ENCODE peak calls at places on chromosomes 11 and 22, in seven cellular contexts. E is uterus, U is heart left ventricle, A is adrenal gland, S is vagina, B is H1, T is ovary. C is an unnamed sample. For H3K4me1, the result is how much of the 10 kb centered on the place peaks cover.

GRCh38 chr11:112255075-112255739 is 5.5 kb downstream of the PLET1 start:
- DNase-seq in B (no peak), E (no peak), A (peak), S (no peak), U (no peak), T (no peak), C (peak)

GRCh38 chr22:48783821-48784266 is 1043.8 kb downstream of the BRD1 start:
- DNase-seq in S (peak), T (no peak), U (no peak), B (no peak), A (no peak), E (no peak), C (no peak)

GRCh38 chr11:43547411-43547718 is 133.2 kb upstream of the HSD17B12 start:
- DNase-seq in U (no peak), S (no peak), A (peak), T (peak), B (peak), E (no peak), C (no peak)

GRCh38 chr22:29041408-29041807 is 20.2 kb downstream of the C22orf31 start:
- DNase-seq in S (no peak), A (peak), U (no peak), E (no peak), B (no peak), T (peak), C (no peak)

GRCh38 chr22:35622132-35622913 is 5.2 kb upstream of the MB start:
- DNase-seq in B (peak), U (peak), A (peak), S (no peak), T (no peak), E (peak), C (no peak)

GRCh38 chr11:40754297-40754696 is 705.2 kb downstream of the LRRC4C start:
- DNase-seq in A (no peak), T (no peak), U (no peak), E (no peak), B (no peak), S (no peak), C (no peak)

GRCh38 chr22:45629469-45630089 is 42.1 kb upstream of the ATXN10 start:
- DNase-seq in U (no peak), E (no peak), S (no peak), T (no peak), B (no peak), A (no peak), C (no peak)

GRCh38 chr11:16820324-16821092 is 82.1 kb downstream of the C11orf58 start:
- DNase-seq in B (peak), S (no peak), E (peak), U (peak), A (peak), T (peak), C (peak)

GRCh38 chr11:93521086-93521485 is 22.1 kb downstream of the SMCO4 start:
- DNase-seq in B (no peak), A (no peak), T (no peak), E (no peak), U (no peak), S (no peak), C (peak)

GRCh38 chr11:67508486-67509121 is 642 bp upstream of the CDK2AP2 start:
- DNase-seq in T (peak), B (peak), S (no peak), U (peak), A (peak), E (peak), C (peak)
- TF ChIP-seq POLR2A in T (peak), B (peak), S (peak), U (no peak), A (peak), E (peak), C (peak)

GRCh38 chr11:87447606-87448005 is 409.9 kb downstream of the TMEM135 start:
- DNase-seq in U (no peak), S (no peak), A (no peak), E (no peak), B (no peak), T (no peak), C (no peak)
- H3K4me1 ChIP-seq in U (under half), S (under half), A (under half), E (under half), B (under half), T (under half), C (under half)

GRCh38 chr22:31944700-31945477 is 554 bp downstream of the YWHAH start:
- DNase-seq in A (peak), S (no peak), B (peak), T (peak), U (peak), E (peak), C (peak)
- TF ChIP-seq CTCF in A (no peak), S (no peak), B (no peak), T (no peak), U (no peak), E (no peak), C (no peak)

DNA sequence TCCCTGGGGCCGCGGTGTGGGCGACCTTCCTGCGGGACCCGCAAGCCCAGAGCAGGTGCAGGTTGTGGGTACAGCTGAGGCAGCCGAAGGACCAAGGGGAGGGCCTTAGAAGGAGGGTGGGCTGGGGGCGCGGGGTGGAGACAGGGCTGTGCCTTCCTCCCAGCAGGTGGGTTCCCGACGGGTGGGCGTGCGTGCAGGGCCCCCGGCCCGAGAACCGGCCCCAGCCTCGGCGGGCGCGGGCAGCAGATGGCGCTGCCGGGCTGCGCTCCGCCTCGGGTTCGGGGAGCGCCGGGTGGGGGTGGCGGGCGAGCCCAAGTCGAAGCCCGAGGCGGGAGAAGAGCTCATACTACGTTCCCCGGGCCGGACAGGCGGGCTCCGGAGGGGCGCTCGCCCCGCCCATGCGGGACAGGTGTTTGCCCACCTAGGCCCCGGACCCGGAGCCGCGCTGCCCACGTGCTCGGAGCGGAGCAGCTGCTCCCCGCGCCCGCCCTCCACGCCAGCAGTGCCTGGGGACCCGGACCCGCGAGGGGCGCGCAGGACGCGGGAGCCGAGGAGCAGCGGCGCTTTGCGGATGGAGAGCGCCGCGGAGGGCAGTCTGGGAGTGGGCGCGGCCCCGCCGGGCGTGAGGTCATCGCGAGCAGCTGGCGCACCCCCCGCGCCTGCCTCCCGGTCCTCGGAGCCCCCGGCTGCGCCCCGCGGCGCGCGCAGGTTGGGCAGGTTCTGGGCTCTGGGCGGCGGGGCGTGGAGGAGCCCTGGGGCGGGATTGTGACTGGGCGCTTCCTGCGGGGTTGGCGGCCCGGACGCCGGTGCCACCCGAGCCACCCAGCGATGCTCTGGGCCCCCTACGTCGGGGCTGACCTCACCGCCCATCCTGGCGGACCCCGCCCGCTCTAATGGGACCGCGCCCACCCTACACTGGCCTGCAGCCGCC is 25.3 kb downstream of the DUSP8 start:
- DNase-seq in T (no peak), B (peak), U (peak), A (peak), S (no peak), E (no peak), C (no peak)
- TF ChIP-seq POLR2A in T (no peak), B (no peak), U (no peak), A (no peak), S (no peak), E (peak), C (no peak)

C was measured in right lobe of liver.